ENCODE peak calls at places on chromosomes 16 and 17, in nine cellular contexts. One of them, this sample, is unnamed.

GRCh38 chr16:87931504-87931903 is 4.8 kb downstream of the CA5A start:
- DNase-seq in activated T-cell treated with anti-CD3 and anti-CD28 coated beads for 24 hours: no peak
- DNase-seq in ELF-1: peak
- DNase-seq in CD8-positive, alpha-beta T cell: no peak
- DNase-seq in hypothalamus: no peak
- DNase-seq in effector CD4-positive, alpha-beta T cell: no peak
- DNase-seq in kidney: no peak
- DNase-seq in GM20000: no peak
- DNase-seq in stimulated activated CD8-positive, alpha-beta memory T cell treated with anti-CD3 and anti-CD28 coated beads, Interleukin-2, amount 100 ng/mL, for 1 hour: no peak
- DNase-seq in this sample: no peak

GRCh38 chr16:85002643-85003042 is 8.7 kb downstream of the ZDHHC7 start:
- DNase-seq in ELF-1: no peak
- DNase-seq in GM20000: no peak
- DNase-seq in hypothalamus: no peak
- DNase-seq in effector CD4-positive, alpha-beta T cell: no peak
- DNase-seq in kidney: no peak
- DNase-seq in CD8-positive, alpha-beta T cell: no peak
- DNase-seq in activated T-cell treated with anti-CD3 and anti-CD28 coated beads for 24 hours: no peak
- DNase-seq in stimulated activated CD8-positive, alpha-beta memory T cell treated with anti-CD3 and anti-CD28 coated beads, Interleukin-2, amount 100 ng/mL, for 1 hour: no peak
- DNase-seq in this sample: no peak

GRCh38 chr17:44915321-44915726 is at the start of gene GFAP:
- DNase-seq in ELF-1: no peak
- DNase-seq in activated T-cell treated with anti-CD3 and anti-CD28 coated beads for 24 hours: no peak
- DNase-seq in effector CD4-positive, alpha-beta T cell: no peak
- DNase-seq in CD8-positive, alpha-beta T cell: no peak
- DNase-seq in GM20000: no peak
- DNase-seq in hypothalamus: peak
- DNase-seq in stimulated activated CD8-positive, alpha-beta memory T cell treated with anti-CD3 and anti-CD28 coated beads, Interleukin-2, amount 100 ng/mL, for 1 hour: no peak
- DNase-seq in kidney: no peak
- DNase-seq in this sample: no peak

GRCh38 chr16:5615868-5616642 is 518.5 kb upstream of the EEF2KMT start:
- DNase-seq in hypothalamus: peak
- DNase-seq in ELF-1: peak
- DNase-seq in activated T-cell treated with anti-CD3 and anti-CD28 coated beads for 24 hours: peak
- DNase-seq in CD8-positive, alpha-beta T cell: no peak
- DNase-seq in kidney: peak
- DNase-seq in GM20000: peak
- DNase-seq in effector CD4-positive, alpha-beta T cell: no peak
- DNase-seq in stimulated activated CD8-positive, alpha-beta memory T cell treated with anti-CD3 and anti-CD28 coated beads, Interleukin-2, amount 100 ng/mL, for 1 hour: no peak
- DNase-seq in this sample: no peak

GRCh38 chr17:50272711-50273653 is 1.3 kb upstream of the TMEM92 start:
- DNase-seq in hypothalamus: no peak
- DNase-seq in CD8-positive, alpha-beta T cell: peak
- DNase-seq in activated T-cell treated with anti-CD3 and anti-CD28 coated beads for 24 hours: peak
- DNase-seq in effector CD4-positive, alpha-beta T cell: peak
- DNase-seq in stimulated activated CD8-positive, alpha-beta memory T cell treated with anti-CD3 and anti-CD28 coated beads, Interleukin-2, amount 100 ng/mL, for 1 hour: peak
- DNase-seq in GM20000: peak
- DNase-seq in ELF-1: peak
- DNase-seq in kidney: peak
- DNase-seq in this sample: peak

GRCh38 chr17:11177340-11177739 is 63.7 kb upstream of the SHISA6 start:
- DNase-seq in GM20000: no peak
- DNase-seq in activated T-cell treated with anti-CD3 and anti-CD28 coated beads for 24 hours: no peak
- DNase-seq in CD8-positive, alpha-beta T cell: no peak
- DNase-seq in kidney: no peak
- DNase-seq in ELF-1: no peak
- DNase-seq in stimulated activated CD8-positive, alpha-beta memory T cell treated with anti-CD3 and anti-CD28 coated beads, Interleukin-2, amount 100 ng/mL, for 1 hour: no peak
- DNase-seq in hypothalamus: no peak
- DNase-seq in effector CD4-positive, alpha-beta T cell: no peak
- DNase-seq in this sample: no peak

GRCh38 chr16:11224894-11225676 is 30.9 kb downstream of the SOCS1 start:
- DNase-seq in stimulated activated CD8-positive, alpha-beta memory T cell treated with anti-CD3 and anti-CD28 coated beads, Interleukin-2, amount 100 ng/mL, for 1 hour: peak
- DNase-seq in effector CD4-positive, alpha-beta T cell: peak
- DNase-seq in hypothalamus: no peak
- DNase-seq in GM20000: peak
- DNase-seq in CD8-positive, alpha-beta T cell: peak
- DNase-seq in kidney: peak
- DNase-seq in activated T-cell treated with anti-CD3 and anti-CD28 coated beads for 24 hours: peak
- DNase-seq in ELF-1: no peak
- DNase-seq in this sample: peak

GRCh38 chr17:5000237-5000639 is 2.5 kb downstream of the KIF1C start:
- DNase-seq in hypothalamus: no peak
- DNase-seq in kidney: peak
- DNase-seq in effector CD4-positive, alpha-beta T cell: no peak
- DNase-seq in GM20000: no peak
- DNase-seq in stimulated activated CD8-positive, alpha-beta memory T cell treated with anti-CD3 and anti-CD28 coated beads, Interleukin-2, amount 100 ng/mL, for 1 hour: no peak
- DNase-seq in activated T-cell treated with anti-CD3 and anti-CD28 coated beads for 24 hours: no peak
- DNase-seq in CD8-positive, alpha-beta T cell: no peak
- DNase-seq in ELF-1: peak
- DNase-seq in this sample: no peak

GRCh38 chr16:89949756-89950155 is 1.2 kb downstream of the DEF8 start:
- DNase-seq in hypothalamus: no peak
- DNase-seq in effector CD4-positive, alpha-beta T cell: no peak
- DNase-seq in GM20000: no peak
- DNase-seq in stimulated activated CD8-positive, alpha-beta memory T cell treated with anti-CD3 and anti-CD28 coated beads, Interleukin-2, amount 100 ng/mL, for 1 hour: no peak
- DNase-seq in ELF-1: no peak
- DNase-seq in CD8-positive, alpha-beta T cell: no peak
- DNase-seq in activated T-cell treated with anti-CD3 and anti-CD28 coated beads for 24 hours: no peak
- DNase-seq in kidney: no peak
- DNase-seq in this sample: no peak

GRCh38 chr17:16917995-16918394 is 53.9 kb downstream of the TNFRSF13B start:
- DNase-seq in GM20000: no peak
- DNase-seq in CD8-positive, alpha-beta T cell: no peak
- DNase-seq in kidney: no peak
- DNase-seq in effector CD4-positive, alpha-beta T cell: no peak
- DNase-seq in ELF-1: no peak
- DNase-seq in stimulated activated CD8-positive, alpha-beta memory T cell treated with anti-CD3 and anti-CD28 coated beads, Interleukin-2, amount 100 ng/mL, for 1 hour: no peak
- DNase-seq in hypothalamus: no peak
- DNase-seq in activated T-cell treated with anti-CD3 and anti-CD28 coated beads for 24 hours: no peak
- DNase-seq in this sample: no peak

GRCh38 chr16:64892843-64893242 is 229.0 kb downstream of the CDH11 start:
- DNase-seq in activated T-cell treated with anti-CD3 and anti-CD28 coated beads for 24 hours: no peak
- DNase-seq in CD8-positive, alpha-beta T cell: no peak
- DNase-seq in hypothalamus: no peak
- DNase-seq in effector CD4-positive, alpha-beta T cell: no peak
- DNase-seq in stimulated activated CD8-positive, alpha-beta memory T cell treated with anti-CD3 and anti-CD28 coated beads, Interleukin-2, amount 100 ng/mL, for 1 hour: no peak
- DNase-seq in GM20000: no peak
- DNase-seq in ELF-1: no peak
- DNase-seq in kidney: no peak
- DNase-seq in this sample: no peak

GRCh38 chr17:62093188-62094155 is 28.4 kb upstream of the MED13 start:
- DNase-seq in stimulated activated CD8-positive, alpha-beta memory T cell treated with anti-CD3 and anti-CD28 coated beads, Interleukin-2, amount 100 ng/mL, for 1 hour: no peak
- DNase-seq in ELF-1: no peak
- DNase-seq in effector CD4-positive, alpha-beta T cell: no peak
- DNase-seq in CD8-positive, alpha-beta T cell: no peak
- DNase-seq in kidney: no peak
- DNase-seq in activated T-cell treated with anti-CD3 and anti-CD28 coated beads for 24 hours: no peak
- DNase-seq in GM20000: peak
- DNase-seq in hypothalamus: no peak
- DNase-seq in this sample: no peak